ENCODE peak calls at places on chromosomes 11 and 22, in four cellular contexts. W, Y, M and Z are unnamed samples.
A peak's percentile ranks its signal among the peaks of the same experiment; 100 is the strongest.

GRCh38 chr11:12684821-12685220 is 10.6 kb downstream of the TEAD1 start:
- DNase-seq in W (peak; percentile 31), M (no peak), Y (no peak), Z (no peak)

GRCh38 chr11:73323464-73323863 is 15.4 kb downstream of the ARHGEF17 start:
- DNase-seq in M (no peak), W (no peak), Y (peak; percentile 84), Z (peak; percentile 41)

GRCh38 chr22:29799217-29799680 is 32.1 kb downstream of the UQCR10 start:
- DNase-seq in Y (no peak), M (no peak), W (peak; percentile 84), Z (peak; percentile 90)

GRCh38 chr11:69921429-69922014 is 102.3 kb upstream of the FGF3 start:
- DNase-seq in Y (peak; percentile 4), M (no peak), W (no peak), Z (no peak)

GRCh38 chr11:134164490-134165370 is 59.0 kb downstream of the NCAPD3 start:
- DNase-seq in W (no peak), Y (peak; percentile 41), M (no peak), Z (peak; percentile 6)

GRCh38 chr11:25566298-25567200 is 765.4 kb upstream of the ANO3 start:
- DNase-seq in M (no peak), Y (no peak), W (no peak), Z (no peak)

GRCh38 chr11:107493117-107493516 is 35.5 kb upstream of the CWF19L2 start:
- DNase-seq in W (no peak), Y (no peak), M (no peak), Z (no peak)

GRCh38 chr22:37999640-38000272 is 15.4 kb upstream of the SOX10 start:
- DNase-seq in M (no peak), Y (no peak), W (peak; percentile 12), Z (no peak)

GRCh38 chr11:92440701-92441338 is 216.2 kb downstream of the FAT3 start:
- DNase-seq in M (no peak), W (no peak), Y (no peak), Z (no peak)

GRCh38 chr11:62880231-62880802 is 379 bp upstream of the SLC3A2 start:
- DNase-seq in Y (no peak), W (peak; percentile 72), M (no peak), Z (no peak)

GRCh38 chr11:65225284-65226102 is 36.3 kb upstream of the POLA2 start:
- DNase-seq in Y (peak; percentile 73), W (peak; percentile 73), M (no peak), Z (peak; percentile 47)
- TF ChIP-seq JUN in Y (no peak), W (no peak), M (no peak), Z (no peak)

GRCh38 chr11:1878134-1879031 is 13.3 kb downstream of the PRR33 start:
- DNase-seq in W (no peak), Y (no peak), M (no peak), Z (no peak)
- TF ChIP-seq CREB1 in W (no peak), Y (no peak), M (no peak), Z (no peak)

DNA sequence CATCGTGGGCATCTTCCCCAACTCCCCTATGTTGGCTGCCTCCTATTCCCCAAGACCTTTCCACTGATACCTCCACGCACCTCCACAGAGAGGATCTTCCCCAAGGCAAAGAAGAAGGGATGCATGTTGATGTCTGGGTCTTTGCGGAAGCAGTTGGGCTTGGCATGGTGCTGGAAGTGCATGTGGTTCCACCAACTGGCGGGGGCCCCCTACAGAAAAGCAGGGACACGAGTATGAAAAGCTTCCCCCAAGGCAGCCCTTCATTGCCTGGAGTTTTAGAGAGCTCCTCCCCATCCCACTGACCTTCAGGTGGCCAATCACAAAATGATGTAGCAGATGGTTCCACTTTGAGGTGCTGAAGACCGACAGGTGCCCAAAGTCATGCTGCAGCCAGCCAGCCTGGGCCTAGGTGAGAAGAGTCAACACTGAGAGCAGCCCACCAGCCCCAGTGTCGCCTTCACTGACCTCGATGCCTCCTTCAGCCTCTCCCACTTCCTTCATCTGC is 6.1 kb downstream of the FADS1 start:
- DNase-seq in Y (no peak), M (no peak), W (no peak), Z (no peak)
- TF ChIP-seq JUN in Y (no peak), M (no peak), W (no peak), Z (no peak)

GRCh38 chr22:27383896-27384295 is 417.7 kb downstream of the MN1 start:
- DNase-seq in W (no peak), Y (no peak), M (no peak), Z (no peak)

GRCh38 chr22:27382947-27383346 is 418.6 kb downstream of the MN1 start:
- DNase-seq in W (no peak), Y (no peak), M (no peak), Z (no peak)

GRCh38 chr22:27380826-27381225 is 420.7 kb downstream of the MN1 start:
- DNase-seq in W (no peak), M (no peak), Y (no peak), Z (no peak)

GRCh38 chr22:27381552-27381951 is 420.0 kb downstream of the MN1 start:
- DNase-seq in W (no peak), Y (no peak), M (no peak), Z (no peak)

DNA sequence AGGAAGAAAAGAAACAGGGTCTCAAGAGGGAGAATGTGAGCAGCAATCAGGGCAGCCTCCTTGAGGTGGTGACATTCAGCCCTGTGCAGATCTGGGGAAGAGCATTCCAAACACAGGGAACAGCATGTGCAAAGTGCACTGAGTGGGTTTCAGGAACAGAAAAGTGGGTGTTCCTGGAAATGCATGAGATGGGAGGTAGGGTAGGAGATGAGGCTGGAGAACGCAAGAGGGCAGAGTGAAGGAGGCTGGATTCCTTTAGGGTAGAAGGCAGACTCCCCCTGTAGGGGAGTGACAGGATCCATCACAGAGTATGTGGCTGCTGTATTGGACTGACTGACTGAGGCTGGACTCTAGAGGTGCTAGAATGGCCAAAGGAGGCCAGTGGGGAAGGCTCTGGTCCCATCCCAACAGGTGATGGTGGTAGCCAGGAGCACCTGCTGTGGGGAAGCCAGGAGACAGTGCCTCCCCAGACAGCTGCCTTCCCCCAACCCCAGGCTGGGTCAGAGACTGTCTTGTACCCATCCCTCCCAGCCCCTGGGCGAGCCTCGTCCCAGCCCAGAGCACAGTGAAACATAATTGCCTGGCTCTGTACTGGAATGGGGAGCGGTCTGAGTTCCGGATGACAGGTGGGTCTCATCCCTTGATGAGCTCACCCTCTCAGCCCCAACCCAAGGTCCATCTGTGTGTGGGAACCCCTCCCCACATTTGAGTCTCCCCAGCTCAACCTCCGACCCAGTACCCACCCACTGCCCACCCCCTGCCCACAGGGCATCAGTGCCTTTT is 419.4 kb downstream of the MN1 start:
- DNase-seq in W (peak; percentile 10), Y (peak; percentile 20), M (no peak), Z (no peak)
- TF ChIP-seq CREB1 in W (no peak), Y (no peak), M (no peak), Z (no peak)

GRCh38 chr11:72037554-72038311 is 39.0 kb downstream of the IL18BP start:
- DNase-seq in W (no peak), M (no peak), Y (no peak), Z (no peak)

GRCh38 chr11:72040497-72041363 is 39.6 kb downstream of the NUMA1 start:
- DNase-seq in W (peak; percentile 88), M (peak; percentile 50), Y (peak; percentile 71), Z (peak; percentile 88)

GRCh38 chr11:72038491-72038890 is 39.8 kb downstream of the IL18BP start:
- DNase-seq in Y (no peak), W (no peak), M (no peak), Z (no peak)

GRCh38 chr11:72041364-72042058 is 38.8 kb downstream of the NUMA1 start:
- DNase-seq in Y (peak; percentile 44), M (no peak), W (peak; percentile 32), Z (peak; percentile 31)

GRCh38 chr11:72039108-72039850 is 40.6 kb downstream of the IL18BP start:
- DNase-seq in M (no peak), W (no peak), Y (no peak), Z (no peak)
- TF ChIP-seq JUN in M (no peak), W (no peak), Y (no peak), Z (no peak)

GRCh38 chr11:65116370-65117205 is 913 bp downstream of the ZNHIT2 start:
- DNase-seq in W (no peak), Y (no peak), M (no peak), Z (no peak)
- TF ChIP-seq CREB1 in W (peak; percentile 56), Y (peak; percentile 93), M (no peak), Z (no peak)

DNA sequence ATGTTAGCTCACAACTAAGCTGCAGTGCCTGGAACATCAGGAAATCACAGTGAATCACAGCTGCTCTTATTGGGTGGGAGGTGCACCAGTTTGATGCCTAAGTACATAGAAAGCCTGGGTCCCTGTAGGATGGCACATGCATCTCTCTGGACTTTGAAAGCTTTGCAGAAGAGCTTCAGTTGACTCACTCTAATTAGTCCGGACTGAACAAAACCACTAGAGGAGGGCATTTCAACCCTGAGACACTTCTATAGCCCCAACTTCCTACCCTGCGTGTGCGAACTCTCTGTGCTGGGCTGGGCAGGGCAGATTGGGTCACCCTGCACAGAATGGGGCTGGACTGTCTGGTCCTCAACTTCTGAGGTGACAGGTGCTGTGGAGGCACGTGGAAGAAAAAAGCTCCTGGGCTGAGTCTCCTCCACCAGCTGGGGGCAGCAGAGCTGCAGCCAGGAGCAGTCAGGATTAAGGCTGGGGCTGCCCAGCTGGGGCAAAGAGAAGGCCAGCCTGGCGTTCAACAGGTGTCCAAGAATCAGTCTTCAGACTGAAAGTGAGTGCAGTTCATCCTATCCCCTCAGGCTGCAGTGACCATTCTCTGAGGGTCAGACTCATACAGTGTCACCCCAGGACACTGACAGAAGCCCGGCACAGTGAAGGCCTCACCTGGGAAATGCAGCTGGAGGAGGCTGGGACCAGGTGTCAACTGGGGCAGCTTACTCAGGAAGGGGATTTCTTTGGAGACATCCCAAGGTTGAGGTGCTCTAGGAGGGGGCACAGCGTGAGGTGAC is 22.1 kb downstream of the GGTLC2 start:
- DNase-seq in Y (peak; percentile 71), M (no peak), W (peak; percentile 90), Z (peak; percentile 11)
- TF ChIP-seq JUN in Y (no peak), M (no peak), W (no peak), Z (no peak)

DNA sequence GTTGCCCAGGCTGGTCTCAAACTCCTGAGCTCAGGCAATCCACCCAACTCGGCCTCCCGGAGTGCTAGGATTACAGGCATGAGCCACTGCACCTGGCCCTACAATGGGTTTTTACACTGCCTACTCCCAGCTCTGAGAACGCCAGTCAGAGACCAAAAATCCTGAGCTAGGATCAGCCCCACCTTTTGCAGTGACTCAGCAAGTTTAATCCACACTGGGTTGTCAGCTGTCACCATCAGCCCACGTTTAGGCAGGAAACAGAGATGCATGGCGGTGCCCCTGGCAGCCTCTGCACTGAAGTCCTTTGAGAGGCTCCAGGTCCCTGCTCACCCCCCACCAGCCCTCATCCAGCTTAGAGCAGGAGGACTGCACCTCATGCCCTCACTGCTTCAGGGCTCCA is 117.6 kb downstream of the ARHGAP8 start:
- DNase-seq in M (no peak), W (peak; percentile 60), Y (no peak), Z (no peak)
- TF ChIP-seq CREB1 in M (no peak), W (no peak), Y (no peak), Z (no peak)

DNA sequence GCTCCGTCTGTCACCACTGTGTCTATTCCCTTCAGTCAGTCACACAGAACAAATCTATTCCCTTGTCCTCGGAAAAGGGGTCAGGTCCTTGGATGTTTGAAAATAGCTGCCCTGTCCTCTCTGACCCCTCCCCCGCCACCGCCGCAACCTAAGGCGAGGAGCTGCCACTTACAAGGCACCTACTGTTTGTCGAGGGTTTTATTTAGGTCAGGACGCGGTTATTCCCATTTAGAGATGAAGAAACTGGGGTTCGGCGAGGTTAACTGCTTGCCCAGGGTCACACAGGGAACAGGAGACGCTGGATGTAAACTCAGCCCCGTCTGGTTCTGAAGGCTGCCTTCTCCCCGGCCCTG is 1468.1 kb downstream of the BRD1 start:
- DNase-seq in Y (no peak), M (no peak), W (no peak), Z (no peak)
- TF ChIP-seq JUN in Y (no peak), M (no peak), W (no peak), Z (no peak)